ENCODE peak calls at places on chromosomes 13 and 19, in four cellular contexts. One of them, this sample, is unnamed.
A peak's percentile ranks its signal among the peaks of the same experiment; 100 is the strongest.

GRCh38 chr13:109616021-109616420 is 170.4 kb downstream of the IRS2 start:
- DNase-seq in NCI-H1694: no peak
- DNase-seq in iPS DF 6.9: no peak
- DNase-seq in WTC11: no peak
- DNase-seq in this sample: no peak

GRCh38 chr19:4352701-4353121 is 9.3 kb downstream of the MPND start:
- DNase-seq in NCI-H1694: peak; percentile 19
- DNase-seq in iPS DF 6.9: no peak
- DNase-seq in WTC11: peak; percentile 78
- DNase-seq in this sample: peak; percentile 72

GRCh38 chr19:46378268-46378667 is 31.4 kb downstream of the PPP5C start:
- DNase-seq in NCI-H1694: peak; percentile 79
- DNase-seq in iPS DF 6.9: no peak
- DNase-seq in WTC11: no peak
- DNase-seq in this sample: peak; percentile 70

GRCh38 chr13:75687145-75687763 is 51.1 kb downstream of the LMO7 start:
- DNase-seq in NCI-H1694: peak; percentile 54
- DNase-seq in iPS DF 6.9: no peak
- DNase-seq in WTC11: no peak
- DNase-seq in this sample: peak; percentile 22

GRCh38 chr19:40684280-40684679 is 6.2 kb downstream of the NUMBL start:
- DNase-seq in NCI-H1694: no peak
- DNase-seq in iPS DF 6.9: no peak
- DNase-seq in WTC11: no peak
- DNase-seq in this sample: no peak

GRCh38 chr13:80100636-80101035 is 240.3 kb downstream of the SPRY2 start:
- DNase-seq in NCI-H1694: no peak
- DNase-seq in iPS DF 6.9: no peak
- DNase-seq in WTC11: no peak
- DNase-seq in this sample: peak; percentile 36

GRCh38 chr19:48302600-48302959 is 22.8 kb upstream of the EMP3 start:
- DNase-seq in NCI-H1694: no peak
- DNase-seq in iPS DF 6.9: no peak
- DNase-seq in WTC11: no peak
- DNase-seq in this sample: no peak

GRCh38 chr13:97307882-97308624 is 85.9 kb downstream of the MBNL2 start:
- DNase-seq in NCI-H1694: no peak
- DNase-seq in iPS DF 6.9: no peak
- DNase-seq in WTC11: no peak
- DNase-seq in this sample: peak; percentile 61

GRCh38 chr13:110344320-110344719 is 37.2 kb downstream of the COL4A2 start:
- DNase-seq in NCI-H1694: no peak
- DNase-seq in iPS DF 6.9: no peak
- DNase-seq in WTC11: no peak
- DNase-seq in this sample: no peak

GRCh38 chr19:2627855-2628254 is 74.6 kb downstream of the GNG7 start:
- DNase-seq in NCI-H1694: no peak
- DNase-seq in iPS DF 6.9: no peak
- DNase-seq in WTC11: no peak
- DNase-seq in this sample: no peak

GRCh38 chr19:32859591-32859990 is 10.0 kb downstream of the SLC7A9 start:
- DNase-seq in NCI-H1694: no peak
- DNase-seq in iPS DF 6.9: no peak
- DNase-seq in WTC11: no peak
- DNase-seq in this sample: no peak

GRCh38 chr19:40344422-40344821 is 3.8 kb downstream of the C19orf47 start:
- DNase-seq in NCI-H1694: no peak
- DNase-seq in iPS DF 6.9: no peak
- DNase-seq in WTC11: no peak
- DNase-seq in this sample: no peak

GRCh38 chr19:45187421-45188100 is 9.0 kb downstream of the BLOC1S3 start:
- DNase-seq in NCI-H1694: no peak
- DNase-seq in iPS DF 6.9: no peak
- DNase-seq in WTC11: peak; percentile 46
- DNase-seq in this sample: peak; percentile 27

GRCh38 chr13:43878897-43879322 is 630 bp downstream of the CCDC122 start:
- DNase-seq in NCI-H1694: no peak
- DNase-seq in iPS DF 6.9: no peak
- DNase-seq in WTC11: no peak
- DNase-seq in this sample: peak; percentile 88

GRCh38 chr19:18798384-18799352 is 7.6 kb upstream of the COMP start:
- DNase-seq in NCI-H1694: no peak
- DNase-seq in iPS DF 6.9: no peak
- DNase-seq in WTC11: no peak
- DNase-seq in this sample: no peak

This sample was measured in AG20443.